ENCODE peak calls at places on chromosomes 2 and 18, in eight cellular contexts. Y is IMR-90, Z is fibroblast of the aortic adventitia, L is mucosa of descending colon, T is breast epithelium, F is choroid plexus epithelial cell, S is SK-N-SH, X is GM12865. K is an unnamed sample.

GRCh38 chr2:27009716-27010115 is 23.0 kb upstream of the TMEM214 start:
- DNase-seq in Y (no peak), T (no peak), X (no peak), S (no peak), F (no peak), Z (no peak), L (no peak), K (no peak)

GRCh38 chr18:49548266-49548665 is 13.6 kb upstream of the LIPG start:
- DNase-seq in L (no peak), T (no peak), Y (peak), F (peak), S (no peak), Z (peak), X (no peak), K (no peak)

GRCh38 chr2:29347774-29348465 is 232.7 kb downstream of the CLIP4 start:
- DNase-seq in Y (no peak), X (peak), T (no peak), F (no peak), L (no peak), Z (no peak), S (no peak), K (no peak)

GRCh38 chr2:123953848-123954247 is 71.2 kb upstream of the CNTNAP5 start:
- DNase-seq in X (no peak), Y (peak), T (no peak), Z (peak), F (peak), S (no peak), L (no peak), K (no peak)

GRCh38 chr2:191065785-191066184 is 51.8 kb upstream of the STAT1 start:
- DNase-seq in S (no peak), F (no peak), Z (peak), Y (no peak), L (no peak), T (no peak), X (no peak), K (no peak)

GRCh38 chr2:115739574-115739973 is 1297.1 kb downstream of the DPP10 start:
- DNase-seq in L (no peak), Z (no peak), Y (no peak), X (no peak), F (no peak), S (no peak), T (no peak), K (no peak)

GRCh38 chr2:120692691-120693090 is 43.0 kb upstream of the GLI2 start:
- DNase-seq in L (no peak), F (no peak), Z (no peak), X (no peak), T (no peak), S (no peak), Y (no peak), K (no peak)

GRCh38 chr2:31003717-31004116 is 134.5 kb downstream of the GALNT14 start:
- DNase-seq in L (peak), Z (no peak), S (no peak), T (no peak), X (no peak), Y (no peak), F (no peak), K (no peak)

GRCh38 chr2:232142049-232142448 is 180.5 kb downstream of the DIS3L2 start:
- DNase-seq in Y (peak), L (peak), T (no peak), S (peak), Z (peak), X (peak), F (peak), K (no peak)

GRCh38 chr18:9380101-9380500 is 45.5 kb downstream of the TWSG1 start:
- DNase-seq in S (no peak), Y (peak), Z (peak), L (no peak), X (no peak), T (no peak), F (peak), K (no peak)

GRCh38 chr2:65027611-65028244 is 28.5 kb upstream of the CEP68 start:
- DNase-seq in T (no peak), X (no peak), L (no peak), Y (no peak), S (no peak), F (no peak), Z (peak), K (no peak)

GRCh38 chr18:25310045-25310444 is 41.9 kb downstream of the ZNF521 start:
- DNase-seq in S (no peak), Y (peak), X (peak), F (peak), L (no peak), Z (peak), T (no peak), K (no peak)
- TF ChIP-seq CTCF in S (peak), Y (peak), X (no peak), F (no peak), L (no peak), Z (no peak), T (no peak), K (no peak)

GRCh38 chr2:96202152-96202856 is 6.3 kb downstream of the STARD7 start:
- DNase-seq in Y (no peak), T (no peak), S (no peak), L (no peak), X (no peak), F (peak), Z (peak), K (no peak)
- H3K4me3 ChIP-seq in Y (no peak), T (no peak), S (no peak), L (no peak), X (no peak), F (no peak), Z (no peak), K (no peak)

GRCh38 chr18:42072407-42072806 is 117.4 kb downstream of the PIK3C3 start:
- DNase-seq in Z (no peak), X (no peak), F (no peak), S (no peak), L (no peak), T (no peak), Y (no peak), K (no peak)
- TF ChIP-seq CTCF in Z (no peak), X (no peak), F (peak), S (peak), L (no peak), T (no peak), Y (no peak), K (no peak)

GRCh38 chr18:14997367-14997766 is 249.4 kb downstream of the ANKRD30B start:
- DNase-seq in F (no peak), Z (no peak), X (no peak), Y (no peak), T (no peak), S (no peak), L (no peak), K (no peak)

DNA sequence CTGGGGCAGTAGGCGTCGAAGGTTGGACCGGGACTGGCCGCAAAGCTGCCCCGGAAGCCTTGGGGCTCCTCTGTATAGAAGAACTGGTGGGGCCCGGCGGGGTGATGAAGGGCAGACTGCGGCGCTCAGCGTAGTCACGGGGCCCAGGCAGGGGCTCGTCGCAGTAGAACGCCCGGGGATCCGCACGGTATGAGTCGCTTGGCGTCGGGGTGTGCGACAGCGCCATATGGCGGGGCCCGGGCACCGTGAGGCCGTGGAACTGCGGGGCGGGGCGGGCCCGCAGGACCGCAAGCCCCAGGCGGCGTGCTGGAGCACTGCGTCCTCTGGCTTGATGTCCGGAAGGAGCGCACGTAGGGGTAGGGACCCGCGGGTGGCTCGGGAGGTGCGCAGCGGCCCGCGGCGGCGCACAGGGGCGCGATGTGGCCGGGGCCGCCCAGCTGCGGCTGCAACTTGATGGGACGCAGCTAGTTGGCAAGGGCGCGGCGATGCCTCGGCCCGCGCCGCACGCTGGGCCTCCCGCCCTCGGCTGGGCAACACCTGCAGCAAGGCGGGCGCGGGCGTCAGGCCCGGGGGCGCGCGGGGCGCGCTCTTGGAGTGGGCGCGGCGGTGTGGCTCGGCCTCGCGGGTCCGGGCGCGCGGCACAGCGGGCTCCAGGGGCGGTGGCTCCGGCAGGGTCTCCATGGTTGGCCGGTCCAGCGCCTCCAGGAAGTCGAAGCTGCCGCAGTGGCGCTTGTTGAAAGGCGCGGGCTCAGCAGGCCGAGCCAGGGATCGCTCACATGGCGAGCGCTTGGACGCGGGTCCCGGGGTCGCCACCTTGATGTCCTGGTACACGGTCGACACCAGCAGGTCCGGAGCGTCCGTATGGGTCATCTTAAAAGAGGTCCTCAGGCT is 251.4 kb downstream of the ANKRD30B start:
- DNase-seq in S (no peak), T (no peak), L (peak), F (no peak), Z (no peak), Y (no peak), X (no peak), K (no peak)
- H3K4me3 ChIP-seq in S (no peak), T (peak), L (no peak), F (no peak), Z (no peak), Y (no peak), X (no peak), K (no peak)

GRCh38 chr18:10852610-10853303 is 296.6 kb downstream of the PIEZO2 start:
- DNase-seq in L (no peak), T (no peak), Z (no peak), X (peak), F (no peak), Y (no peak), S (no peak), K (no peak)
- TF ChIP-seq CTCF in L (no peak), T (no peak), Z (no peak), X (no peak), F (no peak), Y (no peak), S (no peak), K (no peak)

K was measured in CD8-positive, alpha-beta T cell.